ENCODE peak calls at places on chromosomes 7 and 10, in seven cellular contexts. One of them, this sample, is unnamed.
A peak's percentile ranks its signal among the peaks of the same experiment; 100 is the strongest.

GRCh38 chr10:60524541-60524940 is 134.9 kb upstream of the ANK3 start:
- DNase-seq in H9: no peak
- DNase-seq in heart right ventricle: no peak
- DNase-seq in Daoy: peak; percentile 63
- DNase-seq in ACHN: no peak
- DNase-seq in cardiac muscle cell: peak; percentile 55
- DNase-seq in PC-9: no peak
- DNase-seq in this sample: no peak

GRCh38 chr7:25216837-25217236 is 11.4 kb downstream of the NPVF start:
- DNase-seq in ACHN: peak; percentile 74
- DNase-seq in H9: no peak
- DNase-seq in heart right ventricle: no peak
- DNase-seq in cardiac muscle cell: peak; percentile 73
- DNase-seq in PC-9: no peak
- DNase-seq in Daoy: peak; percentile 37
- DNase-seq in this sample: peak; percentile 24

GRCh38 chr7:149284343-149284742 is 22.3 kb downstream of the ZNF783 start:
- DNase-seq in cardiac muscle cell: no peak
- DNase-seq in PC-9: no peak
- DNase-seq in heart right ventricle: no peak
- DNase-seq in Daoy: no peak
- DNase-seq in ACHN: no peak
- DNase-seq in H9: no peak
- DNase-seq in this sample: no peak

GRCh38 chr7:113799896-113800295 is 118.9 kb downstream of the PPP1R3A start:
- DNase-seq in heart right ventricle: no peak
- DNase-seq in ACHN: no peak
- DNase-seq in Daoy: no peak
- DNase-seq in cardiac muscle cell: no peak
- DNase-seq in H9: no peak
- DNase-seq in PC-9: no peak
- DNase-seq in this sample: peak; percentile 73

GRCh38 chr10:132421377-132422168 is 24.6 kb downstream of the PWWP2B start:
- DNase-seq in H9: no peak
- DNase-seq in ACHN: no peak
- DNase-seq in cardiac muscle cell: peak; percentile 42
- DNase-seq in heart right ventricle: peak; percentile 79
- DNase-seq in PC-9: peak; percentile 74
- DNase-seq in Daoy: no peak
- DNase-seq in this sample: peak; percentile 26

GRCh38 chr7:28298870-28299484 is 113.3 kb upstream of the CREB5 start:
- DNase-seq in cardiac muscle cell: peak; percentile 66
- DNase-seq in ACHN: peak; percentile 89
- DNase-seq in heart right ventricle: no peak
- DNase-seq in Daoy: peak; percentile 76
- DNase-seq in PC-9: peak; percentile 27
- DNase-seq in H9: peak; percentile 74
- DNase-seq in this sample: peak; percentile 43

GRCh38 chr7:25619963-25620799 is 391.9 kb upstream of the NPVF start:
- DNase-seq in ACHN: no peak
- DNase-seq in cardiac muscle cell: peak; percentile 79
- DNase-seq in Daoy: no peak
- DNase-seq in H9: no peak
- DNase-seq in PC-9: no peak
- DNase-seq in heart right ventricle: peak; percentile 15
- DNase-seq in this sample: peak; percentile 8

GRCh38 chr10:131775833-131776232 is 125.0 kb upstream of the PPP2R2D start:
- DNase-seq in cardiac muscle cell: no peak
- DNase-seq in ACHN: no peak
- DNase-seq in H9: no peak
- DNase-seq in Daoy: no peak
- DNase-seq in heart right ventricle: no peak
- DNase-seq in PC-9: no peak
- DNase-seq in this sample: no peak

GRCh38 chr7:1331576-1332467 is 99.2 kb downstream of the UNCX start:
- DNase-seq in ACHN: no peak
- DNase-seq in Daoy: no peak
- DNase-seq in H9: no peak
- DNase-seq in heart right ventricle: no peak
- DNase-seq in PC-9: no peak
- DNase-seq in cardiac muscle cell: no peak
- DNase-seq in this sample: no peak

GRCh38 chr10:11535376-11535959 is 76.0 kb downstream of the USP6NL start:
- DNase-seq in ACHN: no peak
- DNase-seq in PC-9: no peak
- DNase-seq in cardiac muscle cell: no peak
- DNase-seq in heart right ventricle: no peak
- DNase-seq in Daoy: no peak
- DNase-seq in H9: no peak
- DNase-seq in this sample: no peak

GRCh38 chr7:150923191-150923590 is 54.9 kb downstream of the KCNH2 start:
- DNase-seq in heart right ventricle: no peak
- DNase-seq in PC-9: no peak
- DNase-seq in H9: no peak
- DNase-seq in Daoy: no peak
- DNase-seq in ACHN: no peak
- DNase-seq in cardiac muscle cell: no peak
- DNase-seq in this sample: no peak

GRCh38 chr7:46627038-46627315 is 705.9 kb upstream of the IGFBP3 start:
- DNase-seq in ACHN: no peak
- DNase-seq in heart right ventricle: no peak
- DNase-seq in cardiac muscle cell: no peak
- DNase-seq in Daoy: peak; percentile 69
- DNase-seq in PC-9: no peak
- DNase-seq in H9: no peak
- DNase-seq in this sample: no peak

GRCh38 chr7:14381306-14381705 is 391.8 kb upstream of the ETV1 start:
- DNase-seq in ACHN: no peak
- DNase-seq in cardiac muscle cell: peak; percentile 8
- DNase-seq in PC-9: no peak
- DNase-seq in H9: no peak
- DNase-seq in Daoy: peak; percentile 4
- DNase-seq in heart right ventricle: no peak
- DNase-seq in this sample: no peak

GRCh38 chr10:23262928-23263327 is 70.8 kb downstream of the PTF1A start:
- DNase-seq in cardiac muscle cell: no peak
- DNase-seq in ACHN: no peak
- DNase-seq in Daoy: no peak
- DNase-seq in H9: no peak
- DNase-seq in heart right ventricle: no peak
- DNase-seq in PC-9: no peak
- DNase-seq in this sample: no peak

GRCh38 chr7:50449501-50449880 is 659 bp downstream of the FIGNL1 start:
- DNase-seq in PC-9: no peak
- DNase-seq in H9: no peak
- DNase-seq in ACHN: no peak
- DNase-seq in cardiac muscle cell: no peak
- DNase-seq in Daoy: no peak
- DNase-seq in heart right ventricle: no peak
- DNase-seq in this sample: no peak

GRCh38 chr10:5396545-5396944 is 8.1 kb downstream of the TUBAL3 start:
- DNase-seq in Daoy: no peak
- DNase-seq in H9: no peak
- DNase-seq in ACHN: no peak
- DNase-seq in heart right ventricle: no peak
- DNase-seq in PC-9: no peak
- DNase-seq in cardiac muscle cell: no peak
- DNase-seq in this sample: no peak

GRCh38 chr7:87993269-87993668 is 59.2 kb downstream of the ADAM22 start:
- DNase-seq in heart right ventricle: no peak
- DNase-seq in PC-9: no peak
- DNase-seq in H9: no peak
- DNase-seq in ACHN: no peak
- DNase-seq in cardiac muscle cell: no peak
- DNase-seq in Daoy: no peak
- DNase-seq in this sample: no peak

GRCh38 chr7:140079121-140079536 is 16.4 kb upstream of the PARP12 start:
- DNase-seq in H9: peak; percentile 82
- DNase-seq in PC-9: no peak
- DNase-seq in ACHN: peak; percentile 85
- DNase-seq in heart right ventricle: no peak
- DNase-seq in Daoy: peak; percentile 68
- DNase-seq in cardiac muscle cell: peak; percentile 56
- DNase-seq in this sample: no peak

GRCh38 chr10:68137174-68137573 is 27.9 kb downstream of the MYPN start:
- DNase-seq in cardiac muscle cell: no peak
- DNase-seq in ACHN: no peak
- DNase-seq in Daoy: no peak
- DNase-seq in heart right ventricle: no peak
- DNase-seq in PC-9: no peak
- DNase-seq in H9: no peak
- DNase-seq in this sample: no peak

GRCh38 chr10:71269301-71270288 is 49.5 kb upstream of the SLC29A3 start:
- DNase-seq in cardiac muscle cell: peak; percentile 70
- DNase-seq in Daoy: no peak
- DNase-seq in heart right ventricle: peak; percentile 37
- DNase-seq in ACHN: no peak
- DNase-seq in H9: peak; percentile 91
- DNase-seq in PC-9: peak; percentile 18
- DNase-seq in this sample: no peak

GRCh38 chr10:85548038-85548437 is 818.6 kb downstream of the GRID1 start:
- DNase-seq in Daoy: no peak
- DNase-seq in PC-9: peak; percentile 24
- DNase-seq in cardiac muscle cell: peak; percentile 4
- DNase-seq in H9: no peak
- DNase-seq in heart right ventricle: no peak
- DNase-seq in ACHN: peak; percentile 85
- DNase-seq in this sample: peak; percentile 2

GRCh38 chr10:101818958-101819633 is 852 bp upstream of the OGA start:
- DNase-seq in heart right ventricle: no peak
- DNase-seq in cardiac muscle cell: no peak
- DNase-seq in ACHN: no peak
- DNase-seq in PC-9: no peak
- DNase-seq in H9: no peak
- DNase-seq in Daoy: no peak
- DNase-seq in this sample: peak; percentile 76

GRCh38 chr7:140196361-140197217 is 19.8 kb upstream of the KDM7A start:
- DNase-seq in H9: no peak
- DNase-seq in cardiac muscle cell: peak; percentile 91
- DNase-seq in Daoy: no peak
- DNase-seq in heart right ventricle: no peak
- DNase-seq in PC-9: no peak
- DNase-seq in ACHN: no peak
- DNase-seq in this sample: no peak